ENCODE peak calls at places on chromosome 2, in eight cellular contexts. One of them, this sample, is unnamed. For H3K4me1, the result is how much of the 10 kb centered on the place peaks cover.

GRCh38 chr2:1969701-1970015 is 225.3 kb upstream of the PXDN start:
- DNase-seq in BE2C: no peak
- DNase-seq in uterus: no peak
- DNase-seq in pancreas: no peak
- DNase-seq in PC-3: no peak
- DNase-seq in fibroblast of lung: no peak
- DNase-seq in neural progenitor cell: no peak
- DNase-seq in adrenal gland: no peak
- DNase-seq in this sample: no peak

GRCh38 chr2:118430510-118431187 is 342.4 kb downstream of the INSIG2 start:
- DNase-seq in adrenal gland: no peak
- DNase-seq in pancreas: no peak
- DNase-seq in PC-3: peak
- DNase-seq in BE2C: no peak
- DNase-seq in neural progenitor cell: no peak
- DNase-seq in uterus: no peak
- DNase-seq in fibroblast of lung: peak
- DNase-seq in this sample: no peak

GRCh38 chr2:187936228-187936627 is 355.4 kb upstream of the GULP1 start:
- DNase-seq in BE2C: no peak
- DNase-seq in pancreas: no peak
- DNase-seq in fibroblast of lung: no peak
- DNase-seq in adrenal gland: no peak
- DNase-seq in PC-3: no peak
- DNase-seq in neural progenitor cell: no peak
- DNase-seq in uterus: no peak
- DNase-seq in this sample: no peak

GRCh38 chr2:242060212-242060835 is 190.8 kb downstream of the RTP5 start:
- DNase-seq in uterus: no peak
- DNase-seq in PC-3: peak
- DNase-seq in BE2C: no peak
- DNase-seq in adrenal gland: peak
- DNase-seq in neural progenitor cell: no peak
- DNase-seq in pancreas: no peak
- DNase-seq in fibroblast of lung: peak
- DNase-seq in this sample: no peak

GRCh38 chr2:189444322-189444721 is 3.0 kb downstream of the WDR75 start:
- DNase-seq in PC-3: no peak
- DNase-seq in neural progenitor cell: no peak
- DNase-seq in adrenal gland: no peak
- DNase-seq in pancreas: no peak
- DNase-seq in fibroblast of lung: peak
- DNase-seq in uterus: no peak
- DNase-seq in BE2C: no peak
- DNase-seq in this sample: no peak

GRCh38 chr2:54589340-54590215 is 133.5 kb downstream of the SPTBN1 start:
- DNase-seq in uterus: no peak
- DNase-seq in fibroblast of lung: peak
- DNase-seq in PC-3: peak
- DNase-seq in neural progenitor cell: no peak
- DNase-seq in adrenal gland: peak
- DNase-seq in BE2C: no peak
- DNase-seq in pancreas: no peak
- DNase-seq in this sample: no peak

GRCh38 chr2:28400434-28400833 is 7.8 kb downstream of the FOSL2 start:
- DNase-seq in neural progenitor cell: peak
- DNase-seq in adrenal gland: no peak
- DNase-seq in uterus: no peak
- DNase-seq in fibroblast of lung: no peak
- DNase-seq in BE2C: no peak
- DNase-seq in pancreas: no peak
- DNase-seq in PC-3: no peak
- DNase-seq in this sample: no peak

GRCh38 chr2:66694087-66694858 is 259.3 kb downstream of the MEIS1 start:
- DNase-seq in uterus: no peak
- DNase-seq in PC-3: no peak
- DNase-seq in adrenal gland: no peak
- DNase-seq in pancreas: no peak
- DNase-seq in BE2C: no peak
- DNase-seq in fibroblast of lung: no peak
- DNase-seq in neural progenitor cell: no peak
- DNase-seq in this sample: no peak

GRCh38 chr2:67835266-67835665 is 227.5 kb downstream of the C1D start:
- DNase-seq in BE2C: no peak
- DNase-seq in uterus: no peak
- DNase-seq in fibroblast of lung: no peak
- DNase-seq in neural progenitor cell: no peak
- DNase-seq in adrenal gland: no peak
- DNase-seq in PC-3: no peak
- DNase-seq in pancreas: no peak
- DNase-seq in this sample: no peak

GRCh38 chr2:43818761-43819160 is 19.9 kb downstream of the ABCG5 start:
- DNase-seq in pancreas: peak
- DNase-seq in fibroblast of lung: peak
- DNase-seq in BE2C: no peak
- DNase-seq in PC-3: peak
- DNase-seq in adrenal gland: peak
- DNase-seq in uterus: no peak
- DNase-seq in neural progenitor cell: no peak
- DNase-seq in this sample: no peak

GRCh38 chr2:177264209-177264538 is 353 bp downstream of the NFE2L2 start:
- DNase-seq in uterus: peak
- DNase-seq in adrenal gland: peak
- DNase-seq in pancreas: peak
- DNase-seq in PC-3: peak
- DNase-seq in fibroblast of lung: no peak
- DNase-seq in BE2C: peak
- DNase-seq in neural progenitor cell: peak
- DNase-seq in this sample: no peak

GRCh38 chr2:25989154-25989553 is 6.9 kb upstream of the KIF3C start:
- DNase-seq in BE2C: no peak
- DNase-seq in uterus: no peak
- DNase-seq in adrenal gland: no peak
- DNase-seq in pancreas: no peak
- DNase-seq in fibroblast of lung: no peak
- DNase-seq in neural progenitor cell: no peak
- DNase-seq in PC-3: no peak
- DNase-seq in this sample: no peak

GRCh38 chr2:195821566-195821932 is 164.5 kb downstream of the SLC39A10 start:
- DNase-seq in fibroblast of lung: no peak
- DNase-seq in BE2C: no peak
- DNase-seq in PC-3: no peak
- DNase-seq in neural progenitor cell: no peak
- DNase-seq in adrenal gland: no peak
- DNase-seq in uterus: no peak
- DNase-seq in pancreas: no peak
- DNase-seq in this sample: no peak

GRCh38 chr2:51344886-51345285 is 313.0 kb upstream of the NRXN1 start:
- DNase-seq in BE2C: no peak
- DNase-seq in uterus: no peak
- DNase-seq in adrenal gland: no peak
- DNase-seq in neural progenitor cell: no peak
- DNase-seq in pancreas: no peak
- DNase-seq in PC-3: no peak
- DNase-seq in fibroblast of lung: peak
- DNase-seq in this sample: no peak

GRCh38 chr2:233794128-233794658 is 16.1 kb downstream of the MROH2A start:
- DNase-seq in pancreas: no peak
- DNase-seq in PC-3: no peak
- DNase-seq in neural progenitor cell: no peak
- DNase-seq in adrenal gland: no peak
- DNase-seq in BE2C: no peak
- DNase-seq in uterus: no peak
- DNase-seq in fibroblast of lung: no peak
- DNase-seq in this sample: no peak

GRCh38 chr2:208031608-208032019 is 6.3 kb upstream of the PLEKHM3 start:
- DNase-seq in adrenal gland: no peak
- DNase-seq in BE2C: no peak
- DNase-seq in neural progenitor cell: no peak
- DNase-seq in PC-3: no peak
- DNase-seq in fibroblast of lung: no peak
- DNase-seq in uterus: no peak
- DNase-seq in pancreas: no peak
- DNase-seq in this sample: no peak

GRCh38 chr2:223815186-223815883 is 22.0 kb downstream of the AP1S3 start:
- DNase-seq in adrenal gland: no peak
- DNase-seq in neural progenitor cell: no peak
- DNase-seq in BE2C: no peak
- DNase-seq in PC-3: peak
- DNase-seq in fibroblast of lung: peak
- DNase-seq in uterus: no peak
- DNase-seq in pancreas: no peak
- DNase-seq in this sample: no peak

GRCh38 chr2:88738271-88738670 is 46.8 kb downstream of the RPIA start:
- DNase-seq in PC-3: no peak
- DNase-seq in BE2C: no peak
- DNase-seq in uterus: no peak
- DNase-seq in neural progenitor cell: no peak
- DNase-seq in fibroblast of lung: peak
- DNase-seq in pancreas: no peak
- DNase-seq in adrenal gland: no peak
- DNase-seq in this sample: no peak

GRCh38 chr2:28325173-28325566 is 67.5 kb upstream of the FOSL2 start:
- DNase-seq in fibroblast of lung: no peak
- DNase-seq in PC-3: no peak
- DNase-seq in neural progenitor cell: no peak
- DNase-seq in pancreas: no peak
- DNase-seq in adrenal gland: no peak
- DNase-seq in uterus: no peak
- DNase-seq in BE2C: no peak
- DNase-seq in this sample: no peak

GRCh38 chr2:131394147-131394931 is 30.4 kb upstream of the RAB6D start:
- DNase-seq in uterus: no peak
- DNase-seq in pancreas: no peak
- DNase-seq in neural progenitor cell: peak
- DNase-seq in fibroblast of lung: no peak
- DNase-seq in adrenal gland: no peak
- DNase-seq in PC-3: no peak
- DNase-seq in BE2C: no peak
- DNase-seq in this sample: no peak

GRCh38 chr2:186595219-186595618 is 5.4 kb downstream of the ITGAV start:
- DNase-seq in neural progenitor cell: no peak
- DNase-seq in PC-3: peak
- DNase-seq in BE2C: no peak
- DNase-seq in fibroblast of lung: peak
- DNase-seq in adrenal gland: peak
- DNase-seq in pancreas: peak
- DNase-seq in uterus: no peak
- DNase-seq in this sample: no peak

GRCh38 chr2:150484006-150484405 is 3.5 kb downstream of the RND3 start:
- DNase-seq in fibroblast of lung: no peak
- DNase-seq in BE2C: no peak
- DNase-seq in PC-3: peak
- DNase-seq in uterus: no peak
- DNase-seq in neural progenitor cell: no peak
- DNase-seq in pancreas: no peak
- DNase-seq in adrenal gland: no peak
- DNase-seq in this sample: no peak
- TF ChIP-seq CTCF in fibroblast of lung: no peak
- TF ChIP-seq CTCF in BE2C: no peak
- TF ChIP-seq CTCF in PC-3: no peak
- TF ChIP-seq CTCF in uterus: no peak
- TF ChIP-seq CTCF in neural progenitor cell: no peak
- TF ChIP-seq CTCF in pancreas: no peak
- TF ChIP-seq CTCF in adrenal gland: no peak
- TF ChIP-seq CTCF in this sample: no peak

DNA sequence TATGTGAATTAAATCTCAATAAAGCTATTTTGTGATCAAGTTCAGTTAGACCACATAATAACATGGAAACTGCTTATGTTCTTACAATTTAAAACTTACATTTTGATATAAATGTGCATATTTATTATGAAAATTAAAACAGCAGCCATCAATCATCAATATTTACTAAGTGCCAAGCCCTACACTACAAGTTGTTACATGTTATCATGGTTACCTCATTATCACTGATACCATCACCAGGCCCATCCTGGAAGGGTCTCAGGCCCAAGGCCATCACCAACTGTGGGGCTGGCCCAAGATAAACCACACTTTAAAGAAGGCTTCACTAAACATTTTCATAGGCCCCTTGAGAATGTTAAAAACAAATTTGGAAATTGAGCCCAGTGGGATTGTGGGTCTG is 6.4 kb downstream of the ITSN2 start:
- DNase-seq in fibroblast of lung: no peak
- DNase-seq in neural progenitor cell: no peak
- DNase-seq in PC-3: no peak
- DNase-seq in pancreas: no peak
- DNase-seq in adrenal gland: no peak
- DNase-seq in BE2C: peak
- DNase-seq in uterus: no peak
- DNase-seq in this sample: no peak
- H3K4me3 ChIP-seq in fibroblast of lung: no peak
- H3K4me3 ChIP-seq in neural progenitor cell: no peak
- H3K4me3 ChIP-seq in PC-3: no peak
- H3K4me3 ChIP-seq in pancreas: no peak
- H3K4me3 ChIP-seq in adrenal gland: no peak
- H3K4me3 ChIP-seq in BE2C: no peak
- H3K4me3 ChIP-seq in uterus: no peak
- H3K4me3 ChIP-seq in this sample: no peak

GRCh38 chr2:85768713-85769112 is 14.9 kb downstream of the ATOH8 start:
- DNase-seq in fibroblast of lung: peak
- DNase-seq in neural progenitor cell: peak
- DNase-seq in BE2C: peak
- DNase-seq in pancreas: no peak
- DNase-seq in adrenal gland: peak
- DNase-seq in uterus: peak
- DNase-seq in PC-3: no peak
- DNase-seq in this sample: no peak
- H3K4me1 ChIP-seq in fibroblast of lung: under half
- H3K4me1 ChIP-seq in neural progenitor cell: half or more
- H3K4me1 ChIP-seq in BE2C: under half
- H3K4me1 ChIP-seq in pancreas: under half
- H3K4me1 ChIP-seq in adrenal gland: under half
- H3K4me1 ChIP-seq in uterus: under half
- H3K4me1 ChIP-seq in PC-3: under half
- H3K4me1 ChIP-seq in this sample: half or more

GRCh38 chr2:124804014-124804940 is 779.2 kb downstream of the CNTNAP5 start:
- DNase-seq in pancreas: no peak
- DNase-seq in PC-3: peak
- DNase-seq in adrenal gland: peak
- DNase-seq in neural progenitor cell: peak
- DNase-seq in BE2C: peak
- DNase-seq in uterus: no peak
- DNase-seq in fibroblast of lung: peak
- DNase-seq in this sample: no peak
- TF ChIP-seq CTCF in pancreas: peak
- TF ChIP-seq CTCF in PC-3: peak
- TF ChIP-seq CTCF in adrenal gland: no peak
- TF ChIP-seq CTCF in neural progenitor cell: peak
- TF ChIP-seq CTCF in BE2C: peak
- TF ChIP-seq CTCF in uterus: no peak
- TF ChIP-seq CTCF in fibroblast of lung: peak
- TF ChIP-seq CTCF in this sample: peak

GRCh38 chr2:159199751-159200465 is 86.6 kb downstream of the WDSUB1 start:
- DNase-seq in PC-3: no peak
- DNase-seq in BE2C: no peak
- DNase-seq in neural progenitor cell: no peak
- DNase-seq in fibroblast of lung: no peak
- DNase-seq in uterus: no peak
- DNase-seq in pancreas: no peak
- DNase-seq in adrenal gland: no peak
- DNase-seq in this sample: no peak
- H3K4me3 ChIP-seq in PC-3: no peak
- H3K4me3 ChIP-seq in BE2C: no peak
- H3K4me3 ChIP-seq in neural progenitor cell: no peak
- H3K4me3 ChIP-seq in fibroblast of lung: no peak
- H3K4me3 ChIP-seq in uterus: no peak
- H3K4me3 ChIP-seq in pancreas: no peak
- H3K4me3 ChIP-seq in adrenal gland: no peak
- H3K4me3 ChIP-seq in this sample: no peak